ENCODE peak calls at places on chromosomes 6 and 20, in eight cellular contexts. One of them, this sample, is unnamed. For H3K9me3, the result is how much of the 10 kb centered on the place peaks cover.

GRCh38 chr6:44275749-44276648 is 5.7 kb downstream of the TMEM151B start:
- DNase-seq in CD8-positive, alpha-beta memory T cell: no peak
- DNase-seq in adrenal gland: no peak
- DNase-seq in naive thymus-derived CD4-positive, alpha-beta T cell: no peak
- DNase-seq in lung: no peak
- DNase-seq in fibroblast of lung: no peak
- DNase-seq in GM23248: peak
- DNase-seq in WERI-Rb-1: no peak
- DNase-seq in this sample: no peak

GRCh38 chr6:3305831-3306230 is 47.1 kb downstream of the PSMG4 start:
- DNase-seq in CD8-positive, alpha-beta memory T cell: no peak
- DNase-seq in adrenal gland: no peak
- DNase-seq in naive thymus-derived CD4-positive, alpha-beta T cell: no peak
- DNase-seq in lung: no peak
- DNase-seq in fibroblast of lung: no peak
- DNase-seq in GM23248: no peak
- DNase-seq in WERI-Rb-1: no peak
- DNase-seq in this sample: no peak

GRCh38 chr20:3864518-3864917 is 17.9 kb downstream of the MAVS start:
- DNase-seq in CD8-positive, alpha-beta memory T cell: no peak
- DNase-seq in adrenal gland: no peak
- DNase-seq in naive thymus-derived CD4-positive, alpha-beta T cell: no peak
- DNase-seq in lung: no peak
- DNase-seq in fibroblast of lung: no peak
- DNase-seq in GM23248: no peak
- DNase-seq in WERI-Rb-1: no peak
- DNase-seq in this sample: no peak

GRCh38 chr6:14072084-14072483 is 45.5 kb upstream of the CD83 start:
- DNase-seq in CD8-positive, alpha-beta memory T cell: no peak
- DNase-seq in adrenal gland: no peak
- DNase-seq in naive thymus-derived CD4-positive, alpha-beta T cell: no peak
- DNase-seq in lung: no peak
- DNase-seq in fibroblast of lung: peak
- DNase-seq in GM23248: peak
- DNase-seq in WERI-Rb-1: no peak
- DNase-seq in this sample: no peak

GRCh38 chr6:39083111-39083702 is 31.8 kb downstream of the SAYSD1 start:
- DNase-seq in CD8-positive, alpha-beta memory T cell: no peak
- DNase-seq in adrenal gland: no peak
- DNase-seq in naive thymus-derived CD4-positive, alpha-beta T cell: no peak
- DNase-seq in lung: no peak
- DNase-seq in fibroblast of lung: no peak
- DNase-seq in GM23248: no peak
- DNase-seq in WERI-Rb-1: no peak
- DNase-seq in this sample: no peak

GRCh38 chr6:37170273-37171140 is 555 bp downstream of the PIM1 start:
- DNase-seq in CD8-positive, alpha-beta memory T cell: peak
- DNase-seq in adrenal gland: peak
- DNase-seq in naive thymus-derived CD4-positive, alpha-beta T cell: peak
- DNase-seq in lung: peak
- DNase-seq in fibroblast of lung: no peak
- DNase-seq in GM23248: peak
- DNase-seq in WERI-Rb-1: peak
- DNase-seq in this sample: peak

GRCh38 chr6:139587469-139587868 is 213.0 kb upstream of the CITED2 start:
- DNase-seq in CD8-positive, alpha-beta memory T cell: no peak
- DNase-seq in adrenal gland: no peak
- DNase-seq in naive thymus-derived CD4-positive, alpha-beta T cell: no peak
- DNase-seq in lung: no peak
- DNase-seq in fibroblast of lung: peak
- DNase-seq in GM23248: peak
- DNase-seq in WERI-Rb-1: no peak
- DNase-seq in this sample: no peak

GRCh38 chr20:50645253-50646068 is 45.9 kb downstream of the RIPOR3 start:
- DNase-seq in CD8-positive, alpha-beta memory T cell: no peak
- DNase-seq in adrenal gland: peak
- DNase-seq in naive thymus-derived CD4-positive, alpha-beta T cell: no peak
- DNase-seq in lung: peak
- DNase-seq in fibroblast of lung: peak
- DNase-seq in GM23248: peak
- DNase-seq in WERI-Rb-1: peak
- DNase-seq in this sample: no peak

GRCh38 chr20:58228103-58228483 is 360 bp downstream of the ANKRD60 start:
- DNase-seq in CD8-positive, alpha-beta memory T cell: no peak
- DNase-seq in adrenal gland: peak
- DNase-seq in naive thymus-derived CD4-positive, alpha-beta T cell: no peak
- DNase-seq in lung: no peak
- DNase-seq in fibroblast of lung: peak
- DNase-seq in GM23248: peak
- DNase-seq in WERI-Rb-1: no peak
- DNase-seq in this sample: no peak

GRCh38 chr6:89209457-89209856 is 7.7 kb downstream of the GABRR1 start:
- DNase-seq in CD8-positive, alpha-beta memory T cell: no peak
- DNase-seq in adrenal gland: no peak
- DNase-seq in naive thymus-derived CD4-positive, alpha-beta T cell: no peak
- DNase-seq in lung: no peak
- DNase-seq in fibroblast of lung: no peak
- DNase-seq in GM23248: no peak
- DNase-seq in WERI-Rb-1: no peak
- DNase-seq in this sample: no peak

GRCh38 chr6:79605968-79606764 is 25.0 kb upstream of the SH3BGRL2 start:
- DNase-seq in CD8-positive, alpha-beta memory T cell: no peak
- DNase-seq in adrenal gland: no peak
- DNase-seq in naive thymus-derived CD4-positive, alpha-beta T cell: no peak
- DNase-seq in lung: no peak
- DNase-seq in fibroblast of lung: no peak
- DNase-seq in GM23248: no peak
- DNase-seq in WERI-Rb-1: peak
- DNase-seq in this sample: no peak

GRCh38 chr6:39430968-39431523 is 108.5 kb upstream of the KCNK16 start:
- DNase-seq in CD8-positive, alpha-beta memory T cell: no peak
- DNase-seq in adrenal gland: no peak
- DNase-seq in naive thymus-derived CD4-positive, alpha-beta T cell: no peak
- DNase-seq in lung: peak
- DNase-seq in fibroblast of lung: no peak
- DNase-seq in GM23248: peak
- DNase-seq in WERI-Rb-1: peak
- DNase-seq in this sample: no peak

GRCh38 chr6:21908117-21908848 is 314.7 kb downstream of the SOX4 start:
- DNase-seq in CD8-positive, alpha-beta memory T cell: no peak
- DNase-seq in adrenal gland: peak
- DNase-seq in naive thymus-derived CD4-positive, alpha-beta T cell: no peak
- DNase-seq in lung: no peak
- DNase-seq in fibroblast of lung: no peak
- DNase-seq in GM23248: no peak
- DNase-seq in WERI-Rb-1: no peak
- DNase-seq in this sample: no peak

GRCh38 chr6:155346957-155347356 is 32.7 kb upstream of the TFB1M start:
- DNase-seq in CD8-positive, alpha-beta memory T cell: no peak
- DNase-seq in adrenal gland: no peak
- DNase-seq in naive thymus-derived CD4-positive, alpha-beta T cell: no peak
- DNase-seq in lung: no peak
- DNase-seq in fibroblast of lung: no peak
- DNase-seq in GM23248: no peak
- DNase-seq in WERI-Rb-1: no peak
- DNase-seq in this sample: no peak

GRCh38 chr6:155340464-155341129 is 26.3 kb upstream of the TFB1M start:
- DNase-seq in CD8-positive, alpha-beta memory T cell: no peak
- DNase-seq in adrenal gland: no peak
- DNase-seq in naive thymus-derived CD4-positive, alpha-beta T cell: no peak
- DNase-seq in lung: no peak
- DNase-seq in fibroblast of lung: peak
- DNase-seq in GM23248: peak
- DNase-seq in WERI-Rb-1: no peak
- DNase-seq in this sample: no peak

GRCh38 chr6:155344341-155345006 is 30.2 kb upstream of the TFB1M start:
- DNase-seq in CD8-positive, alpha-beta memory T cell: no peak
- DNase-seq in adrenal gland: no peak
- DNase-seq in naive thymus-derived CD4-positive, alpha-beta T cell: no peak
- DNase-seq in lung: no peak
- DNase-seq in fibroblast of lung: no peak
- DNase-seq in GM23248: no peak
- DNase-seq in WERI-Rb-1: no peak
- DNase-seq in this sample: no peak

DNA sequence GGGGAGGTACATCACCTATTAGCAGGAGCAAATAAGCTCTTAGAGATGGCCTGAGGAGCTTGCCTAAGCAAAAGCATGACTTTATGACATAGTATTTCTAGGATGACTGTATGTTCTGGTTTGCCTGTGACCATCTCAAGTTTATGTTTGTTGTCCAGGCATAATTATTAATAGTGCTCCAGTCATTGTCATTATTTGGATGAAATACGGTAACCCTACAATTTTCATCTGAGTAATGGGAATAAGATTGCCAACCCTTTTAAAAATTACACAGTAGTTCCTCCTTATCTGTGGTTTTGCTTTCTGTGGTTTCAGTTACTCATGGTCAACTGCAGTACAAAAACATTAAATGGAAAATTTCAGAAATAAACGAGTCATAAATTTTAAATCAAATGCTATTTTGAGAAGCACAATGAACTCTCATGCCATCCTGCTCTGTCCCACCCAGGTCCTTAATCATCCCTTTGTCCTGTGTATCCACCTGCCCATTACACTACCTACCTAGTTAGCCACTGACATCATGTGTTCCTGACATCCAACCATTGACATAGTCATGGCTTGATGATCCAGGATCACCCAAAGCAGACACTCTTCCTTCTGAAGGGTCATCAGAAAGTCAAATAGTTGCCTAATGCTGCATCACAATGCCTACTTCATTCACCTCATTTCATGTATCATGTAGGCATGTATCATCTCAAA is 27.0 kb upstream of the TFB1M start:
- DNase-seq in CD8-positive, alpha-beta memory T cell: no peak
- DNase-seq in adrenal gland: no peak
- DNase-seq in naive thymus-derived CD4-positive, alpha-beta T cell: no peak
- DNase-seq in lung: no peak
- DNase-seq in fibroblast of lung: peak
- DNase-seq in GM23248: peak
- DNase-seq in WERI-Rb-1: no peak
- DNase-seq in this sample: no peak
- H3K9me3 ChIP-seq in CD8-positive, alpha-beta memory T cell: under half
- H3K9me3 ChIP-seq in adrenal gland: under half
- H3K9me3 ChIP-seq in naive thymus-derived CD4-positive, alpha-beta T cell: under half
- H3K9me3 ChIP-seq in lung: under half
- H3K9me3 ChIP-seq in fibroblast of lung: under half
- H3K9me3 ChIP-seq in GM23248: under half
- H3K9me3 ChIP-seq in WERI-Rb-1: under half
- H3K9me3 ChIP-seq in this sample: under half

GRCh38 chr6:117008618-117009017 is 131.6 kb downstream of the RFX6 start:
- DNase-seq in CD8-positive, alpha-beta memory T cell: no peak
- DNase-seq in adrenal gland: no peak
- DNase-seq in naive thymus-derived CD4-positive, alpha-beta T cell: no peak
- DNase-seq in lung: no peak
- DNase-seq in fibroblast of lung: no peak
- DNase-seq in GM23248: no peak
- DNase-seq in WERI-Rb-1: no peak
- DNase-seq in this sample: no peak
- H3K4me3 ChIP-seq in CD8-positive, alpha-beta memory T cell: no peak
- H3K4me3 ChIP-seq in adrenal gland: no peak
- H3K4me3 ChIP-seq in naive thymus-derived CD4-positive, alpha-beta T cell: no peak
- H3K4me3 ChIP-seq in lung: no peak
- H3K4me3 ChIP-seq in fibroblast of lung: no peak
- H3K4me3 ChIP-seq in GM23248: no peak
- H3K4me3 ChIP-seq in WERI-Rb-1: no peak
- H3K4me3 ChIP-seq in this sample: no peak

GRCh38 chr6:138257638-138258040 is 39.3 kb upstream of the PBOV1 start:
- DNase-seq in CD8-positive, alpha-beta memory T cell: no peak
- DNase-seq in adrenal gland: no peak
- DNase-seq in naive thymus-derived CD4-positive, alpha-beta T cell: no peak
- DNase-seq in lung: no peak
- DNase-seq in fibroblast of lung: no peak
- DNase-seq in GM23248: no peak
- DNase-seq in WERI-Rb-1: no peak
- DNase-seq in this sample: no peak
- H3K27ac ChIP-seq in CD8-positive, alpha-beta memory T cell: no peak
- H3K27ac ChIP-seq in adrenal gland: no peak
- H3K27ac ChIP-seq in naive thymus-derived CD4-positive, alpha-beta T cell: no peak
- H3K27ac ChIP-seq in lung: peak
- H3K27ac ChIP-seq in fibroblast of lung: no peak
- H3K27ac ChIP-seq in GM23248: no peak
- H3K27ac ChIP-seq in WERI-Rb-1: no peak
- H3K27ac ChIP-seq in this sample: no peak

GRCh38 chr6:81023708-81024107 is 728.8 kb downstream of the TENT5A start:
- DNase-seq in CD8-positive, alpha-beta memory T cell: no peak
- DNase-seq in adrenal gland: no peak
- DNase-seq in naive thymus-derived CD4-positive, alpha-beta T cell: no peak
- DNase-seq in lung: no peak
- DNase-seq in fibroblast of lung: no peak
- DNase-seq in GM23248: no peak
- DNase-seq in WERI-Rb-1: no peak
- DNase-seq in this sample: no peak
- H3K9me3 ChIP-seq in CD8-positive, alpha-beta memory T cell: under half
- H3K9me3 ChIP-seq in adrenal gland: under half
- H3K9me3 ChIP-seq in naive thymus-derived CD4-positive, alpha-beta T cell: under half
- H3K9me3 ChIP-seq in lung: under half
- H3K9me3 ChIP-seq in fibroblast of lung: under half
- H3K9me3 ChIP-seq in GM23248: under half
- H3K9me3 ChIP-seq in WERI-Rb-1: under half
- H3K9me3 ChIP-seq in this sample: under half

GRCh38 chr6:36082318-36082717 is 48.0 kb upstream of the MAPK13 start:
- DNase-seq in CD8-positive, alpha-beta memory T cell: no peak
- DNase-seq in adrenal gland: no peak
- DNase-seq in naive thymus-derived CD4-positive, alpha-beta T cell: no peak
- DNase-seq in lung: no peak
- DNase-seq in fibroblast of lung: no peak
- DNase-seq in GM23248: no peak
- DNase-seq in WERI-Rb-1: no peak
- DNase-seq in this sample: no peak
- H3K4me3 ChIP-seq in CD8-positive, alpha-beta memory T cell: no peak
- H3K4me3 ChIP-seq in adrenal gland: no peak
- H3K4me3 ChIP-seq in naive thymus-derived CD4-positive, alpha-beta T cell: no peak
- H3K4me3 ChIP-seq in lung: no peak
- H3K4me3 ChIP-seq in fibroblast of lung: no peak
- H3K4me3 ChIP-seq in GM23248: no peak
- H3K4me3 ChIP-seq in WERI-Rb-1: no peak
- H3K4me3 ChIP-seq in this sample: no peak

This sample was measured in CD4-positive, CD25-positive, alpha-beta regulatory T cell.